ENCODE peak calls at places on chromosomes 2 and 18, in seven cellular contexts. X, U, P, T, M, C and A are unnamed samples.

GRCh38 chr2:65055427-65056214 is 595 bp upstream of the CEP68 start:
- DNase-seq in M (no peak), U (no peak), C (no peak), T (no peak), X (peak; percentile 83), P (no peak), A (no peak)

GRCh38 chr2:10721344-10722251 is at the start of gene ATP6V1C2:
- DNase-seq in U (no peak), T (no peak), X (peak; percentile 82), P (peak; percentile 43), M (peak; percentile 73), C (no peak), A (no peak)

GRCh38 chr2:39504790-39505335 is 67.8 kb upstream of the MAP4K3 start:
- DNase-seq in C (no peak), P (peak; percentile 32), X (no peak), M (no peak), T (peak; percentile 38), U (peak; percentile 93), A (no peak)

GRCh38 chr2:231533086-231533776 is 3.0 kb upstream of the NMUR1 start:
- DNase-seq in C (no peak), P (no peak), M (no peak), U (no peak), T (no peak), X (peak; percentile 53), A (no peak)

GRCh38 chr2:231483398-231484329 is 19.4 kb upstream of the NCL start:
- DNase-seq in X (peak; percentile 69), T (peak; percentile 44), U (no peak), P (no peak), C (peak; percentile 57), M (no peak), A (no peak)

GRCh38 chr2:122136071-122136470 is 380.6 kb downstream of the TSN start:
- DNase-seq in X (no peak), T (no peak), U (no peak), C (no peak), M (no peak), P (peak; percentile 14), A (no peak)

GRCh38 chr2:121501070-121501469 is 29.6 kb upstream of the RNU4ATAC start:
- DNase-seq in U (peak; percentile 84), X (no peak), C (no peak), T (no peak), M (no peak), P (peak; percentile 20), A (peak; percentile 60)

GRCh38 chr18:51890762-51891161 is 449.2 kb upstream of the DCC start:
- DNase-seq in M (peak; percentile 58), U (no peak), C (no peak), P (peak; percentile 4), X (peak; percentile 53), T (no peak), A (peak; percentile 29)

GRCh38 chr2:190271783-190272456 is 47.7 kb downstream of the HIBCH start:
- DNase-seq in X (no peak), U (no peak), M (no peak), P (no peak), C (no peak), T (no peak), A (no peak)

GRCh38 chr18:10299686-10300085 is 154.7 kb upstream of the APCDD1 start:
- DNase-seq in P (no peak), C (no peak), M (no peak), U (no peak), X (no peak), T (no peak), A (no peak)

GRCh38 chr18:37661478-37661877 is 95.9 kb upstream of the CELF4 start:
- DNase-seq in X (no peak), C (no peak), U (no peak), T (no peak), M (no peak), P (no peak), A (no peak)

GRCh38 chr2:101596346-101596745 is 101.2 kb upstream of the MAP4K4 start:
- DNase-seq in C (no peak), P (no peak), X (no peak), M (no peak), T (no peak), U (no peak), A (peak; percentile 5)

GRCh38 chr2:105085525-105085924 is 47.7 kb downstream of the MRPS9 start:
- DNase-seq in C (no peak), X (no peak), P (no peak), M (no peak), U (no peak), T (no peak), A (no peak)

GRCh38 chr2:46267616-46268015 is 29.6 kb upstream of the EPAS1 start:
- DNase-seq in U (peak; percentile 83), X (no peak), M (no peak), P (no peak), T (peak; percentile 87), C (no peak), A (no peak)

GRCh38 chr2:226002438-226002837 is 602.9 kb downstream of the NYAP2 start:
- DNase-seq in T (no peak), U (peak; percentile 80), C (no peak), X (no peak), M (no peak), P (peak; percentile 10), A (peak; percentile 31)

GRCh38 chr2:207149253-207150213 is 16.2 kb downstream of the KLF7 start:
- DNase-seq in P (no peak), T (peak; percentile 44), X (no peak), U (no peak), C (peak; percentile 28), M (no peak), A (no peak)

DNA sequence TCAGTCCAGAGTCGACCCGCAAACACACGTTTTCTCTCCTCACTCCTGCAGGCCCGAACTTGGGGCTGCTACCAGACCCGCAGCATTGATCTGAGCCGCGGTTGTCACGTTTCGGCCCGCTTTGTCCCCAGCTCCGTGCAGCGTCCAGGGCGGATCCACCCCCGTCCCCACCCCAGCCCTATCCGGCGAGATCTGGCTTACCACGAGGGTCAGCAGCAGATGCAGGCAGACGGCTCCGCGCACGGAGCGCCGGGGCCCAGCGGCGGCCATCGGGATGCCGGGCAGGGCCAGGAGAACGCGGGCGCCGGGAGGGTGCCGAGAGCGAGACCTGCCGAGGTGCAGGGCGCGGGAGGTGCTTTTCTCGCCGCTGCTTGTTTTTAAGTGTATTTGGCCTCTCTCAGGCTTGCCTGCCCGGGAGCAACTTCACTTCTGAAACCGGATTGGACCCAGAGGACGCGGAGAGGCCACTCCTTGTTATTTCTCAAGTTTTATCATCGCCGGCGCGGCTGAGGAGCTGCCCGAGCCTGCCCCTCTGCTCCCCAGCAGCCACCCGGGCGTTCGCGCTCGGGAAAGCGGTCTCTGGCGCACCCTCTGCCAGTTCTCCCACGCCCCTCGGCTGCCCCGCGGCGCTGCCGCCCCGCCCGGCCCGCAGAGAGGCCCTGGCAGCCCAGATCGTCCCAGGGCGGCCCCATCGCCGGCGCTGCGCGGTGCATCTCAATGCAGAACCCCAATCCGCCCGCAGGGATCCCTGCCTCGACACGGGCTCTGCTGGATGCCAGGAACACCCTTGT is at the start of gene DSC3:
- DNase-seq in X (peak; percentile 64), T (no peak), P (peak; percentile 68), U (peak; percentile 18), C (no peak), M (peak; percentile 38), A (peak; percentile 76)
- H3K27ac ChIP-seq in X (no peak within 1 kb of the TSS), T (no peak within 1 kb of the TSS), P (peak within 1 kb of the TSS; percentile 99), U (no peak within 1 kb of the TSS), C (no peak within 1 kb of the TSS), M (no peak within 1 kb of the TSS), A (peak within 1 kb of the TSS; percentile 94)

DNA sequence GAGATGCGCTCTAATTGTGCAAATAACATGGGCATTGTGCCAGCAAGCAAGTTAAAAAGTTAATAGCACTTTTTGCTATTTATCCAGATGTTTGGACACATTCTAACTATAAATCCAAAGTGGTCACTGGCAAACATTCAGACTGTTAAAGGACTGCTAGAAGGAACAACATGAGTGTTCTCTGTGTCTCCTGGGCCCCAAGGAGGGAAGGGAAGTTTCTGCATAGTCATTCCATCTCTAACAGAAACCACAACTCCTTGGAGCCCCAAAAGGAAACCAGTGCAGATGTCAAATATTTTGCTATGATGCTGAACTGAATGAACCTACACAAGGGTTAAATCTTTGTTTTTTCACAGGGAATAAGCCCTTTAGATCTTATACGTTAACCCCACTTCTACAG is 213.3 kb upstream of the HNRNPA3 start:
- DNase-seq in P (no peak), U (peak; percentile 1), C (no peak), X (no peak), M (no peak), T (no peak), A (no peak)
- H3K27ac ChIP-seq in P (no peak overlapping the region), U (no peak overlapping the region), C (no peak overlapping the region), X (no peak overlapping the region), M (no peak overlapping the region), T (no peak overlapping the region), A (no peak overlapping the region)

GRCh38 chr2:21395366-21395765 is 271.6 kb downstream of the TDRD15 start:
- DNase-seq in X (no peak), U (no peak), P (no peak), M (no peak), C (no peak), T (no peak), A (no peak)
- H3K27ac ChIP-seq in X (no peak overlapping the region), U (no peak overlapping the region), P (no peak overlapping the region), M (no peak overlapping the region), C (no peak overlapping the region), T (no peak overlapping the region), A (no peak overlapping the region)

GRCh38 chr2:16608661-16609643 is 56.7 kb downstream of the CYRIA start:
- DNase-seq in C (peak; percentile 86), T (peak; percentile 86), M (peak; percentile 84), U (peak; percentile 80), P (peak; percentile 71), X (peak; percentile 88), A (peak; percentile 24)
- H3K27ac ChIP-seq in C (peak overlapping the region; percentile 71), T (peak overlapping the region; percentile 21), M (no peak overlapping the region), U (no peak overlapping the region), P (no peak overlapping the region), X (no peak overlapping the region), A (no peak overlapping the region)

GRCh38 chr2:56099967-56100366 is 83.8 kb upstream of the CCDC85A start:
- DNase-seq in M (no peak), C (no peak), P (no peak), T (peak; percentile 18), U (no peak), X (no peak), A (no peak)
- H3K27ac ChIP-seq in M (no peak overlapping the region), C (no peak overlapping the region), P (no peak overlapping the region), T (no peak overlapping the region), U (no peak overlapping the region), X (no peak overlapping the region), A (no peak overlapping the region)

DNA sequence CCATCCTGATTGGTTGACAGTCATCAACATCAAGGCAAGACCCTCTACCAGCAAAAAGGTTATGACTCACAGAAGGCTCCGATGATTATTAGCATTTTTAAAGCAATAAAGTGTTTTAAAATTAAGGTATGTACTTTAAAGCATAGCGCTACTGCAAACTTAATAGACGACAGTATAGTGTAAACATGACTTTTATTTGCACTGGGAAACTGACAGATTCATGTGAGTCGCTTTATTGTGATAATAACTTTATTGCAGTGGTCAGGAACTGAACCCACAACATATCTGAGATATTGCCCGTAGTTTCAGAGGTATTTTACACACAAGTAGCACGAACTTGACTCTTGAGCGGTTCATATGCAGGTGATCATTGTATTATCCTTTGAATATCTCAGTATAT is 249.1 kb downstream of the LTBP1 start:
- DNase-seq in X (no peak), M (no peak), U (no peak), T (no peak), C (no peak), P (no peak), A (no peak)
- H3K27ac ChIP-seq in X (no peak overlapping the region), M (no peak overlapping the region), U (no peak overlapping the region), T (no peak overlapping the region), C (no peak overlapping the region), P (no peak overlapping the region), A (no peak overlapping the region)